ENCODE peak calls at places on chromosomes 7 and 10, in four cellular contexts. N is iPS-NIHi11, D is RCC 7860, W is suprapubic skin. C is an unnamed sample.
A peak's percentile ranks its signal among the peaks of the same experiment; 100 is the strongest.

GRCh38 chr7:37372750-37373149 is 75.9 kb downstream of the ELMO1 start:
- DNase-seq in N (no peak), D (no peak), W (no peak), C (no peak)

GRCh38 chr7:65441010-65441409 is 67.4 kb downstream of the ZNF92 start:
- DNase-seq in N (no peak), D (peak; percentile 82), W (no peak), C (no peak)

GRCh38 chr7:105678811-105679495 is 97.7 kb upstream of the EFCAB10 start:
- DNase-seq in N (no peak), D (no peak), W (peak; percentile 89), C (no peak)

GRCh38 chr7:137328389-137329120 is 15.0 kb downstream of the PTN start:
- DNase-seq in N (no peak), D (no peak), W (no peak), C (peak; percentile 50)

GRCh38 chr10:22712246-22712958 is 2.0 kb downstream of the PIP4K2A start:
- DNase-seq in N (no peak), D (no peak), W (no peak), C (no peak)

GRCh38 chr7:42494722-42495121 is 257.7 kb upstream of the GLI3 start:
- DNase-seq in N (no peak), D (no peak), W (no peak), C (no peak)

GRCh38 chr7:42237162-42237821 is at the start of gene GLI3:
- DNase-seq in N (peak; percentile 84), D (peak; percentile 56), W (peak; percentile 92), C (peak; percentile 66)

GRCh38 chr10:111117528-111118277 is 40.9 kb downstream of the ADRA2A start:
- DNase-seq in N (no peak), D (no peak), W (no peak), C (no peak)

GRCh38 chr10:110755781-110756180 is 111.6 kb downstream of the RBM20 start:
- DNase-seq in N (no peak), D (peak; percentile 28), W (no peak), C (no peak)

GRCh38 chr10:21340341-21340740 is 185.1 kb downstream of the SKIDA1 start:
- DNase-seq in N (no peak), D (peak; percentile 71), W (no peak), C (no peak)

GRCh38 chr10:78688945-78689935 is 379.5 kb upstream of the ZMIZ1 start:
- DNase-seq in N (no peak), D (no peak), W (no peak), C (peak; percentile 71)

GRCh38 chr7:75985009-75985517 is 9.3 kb downstream of the TMEM120A start:
- DNase-seq in N (no peak), D (no peak), W (no peak), C (peak; percentile 30)

GRCh38 chr7:101163281-101164070 is 1.9 kb downstream of the VGF start:
- DNase-seq in N (no peak), D (peak; percentile 63), W (no peak), C (peak; percentile 59)

GRCh38 chr10:85175635-85176034 is 847.2 kb downstream of the CCSER2 start:
- DNase-seq in N (peak; percentile 33), D (no peak), W (no peak), C (no peak)

GRCh38 chr7:39720586-39720985 is 97.2 kb downstream of the RALA start:
- DNase-seq in N (peak; percentile 50), D (no peak), W (no peak), C (no peak)

GRCh38 chr7:91050677-91051076 is 213.6 kb upstream of the FZD1 start:
- DNase-seq in N (no peak), D (no peak), W (no peak), C (no peak)

GRCh38 chr7:76108540-76109233 is 60.8 kb downstream of the MDH2 start:
- DNase-seq in N (peak; percentile 13), D (peak; percentile 69), W (no peak), C (peak; percentile 22)

GRCh38 chr7:44215531-44215930 is 14.8 kb downstream of the YKT6 start:
- DNase-seq in N (no peak), D (no peak), W (peak; percentile 43), C (no peak)

GRCh38 chr7:30738026-30738915 is 13.7 kb upstream of the INMT start:
- DNase-seq in N (no peak), D (no peak), W (no peak), C (no peak)

GRCh38 chr7:18638594-18639452 is 143.3 kb downstream of the HDAC9 start:
- DNase-seq in N (no peak), D (no peak), W (no peak), C (no peak)

GRCh38 chr7:36366649-36367560 is 22.8 kb upstream of the ANLN start:
- DNase-seq in N (peak; percentile 95), D (peak; percentile 85), W (peak; percentile 89), C (peak; percentile 98)

GRCh38 chr10:133462512-133463305 is 9.0 kb downstream of the SCART1 start:
- DNase-seq in N (no peak), D (no peak), W (no peak), C (peak; percentile 4)

GRCh38 chr10:122054046-122055025 is 65.4 kb downstream of the TACC2 start:
- DNase-seq in N (peak; percentile 54), D (no peak), W (no peak), C (no peak)

GRCh38 chr7:120395526-120396019 is 122.6 kb downstream of the KCND2 start:
- DNase-seq in N (no peak), D (no peak), W (no peak), C (no peak)

GRCh38 chr7:55593515-55594318 is 21.4 kb upstream of the VOPP1 start:
- DNase-seq in N (peak; percentile 81), D (peak; percentile 36), W (peak; percentile 71), C (peak; percentile 87)

GRCh38 chr7:4745971-4746919 is 29.2 kb upstream of the AP5Z1 start:
- DNase-seq in N (no peak), D (peak; percentile 83), W (no peak), C (no peak)